ENCODE peak calls at places on chromosome 22, in eight cellular contexts. T is Right ventricle myocardium superior, K is NCI-H1105 treated with DMSO at 0.1 percent for 48 hours, C is gastrocnemius medialis, L is KG1, S is RWPE1, J is suprapubic skin, V is psoas muscle. F is an unnamed sample.

GRCh38 chr22:23833017-23833795 is 5.6 kb downstream of the DERL3 start:
- DNase-seq in V (no peak), T (peak; percentile 42), J (peak; percentile 69), C (no peak), L (no peak), K (no peak), S (no peak), F (no peak)

GRCh38 chr22:37639070-37639760 is at the start of gene SH3BP1:
- DNase-seq in J (no peak), V (peak; percentile 62), K (peak; percentile 18), S (no peak), L (peak; percentile 44), T (peak; percentile 80), C (no peak), F (peak; percentile 49)

GRCh38 chr22:31343235-31344191 is 2.6 kb downstream of the PATZ1 start:
- DNase-seq in J (no peak), C (no peak), K (peak; percentile 84), S (peak; percentile 33), L (peak; percentile 25), V (no peak), T (no peak), F (peak; percentile 80)

GRCh38 chr22:20852076-20852475 is 6.5 kb downstream of the PI4KA start:
- DNase-seq in S (no peak), T (no peak), K (no peak), L (no peak), V (no peak), J (no peak), C (no peak), F (no peak)

GRCh38 chr22:46069518-46070214 is 80.7 kb upstream of the PPARA start:
- DNase-seq in S (peak; percentile 64), V (peak; percentile 91), L (peak; percentile 83), J (peak; percentile 94), C (peak; percentile 82), K (peak; percentile 96), T (peak; percentile 90), F (peak; percentile 96)

GRCh38 chr22:46936378-46936916 is 174.0 kb downstream of the TBC1D22A start:
- DNase-seq in C (no peak), T (no peak), L (no peak), K (peak; percentile 69), S (no peak), J (peak; percentile 71), V (peak; percentile 43), F (no peak)

GRCh38 chr22:39943366-39943765 is 16.8 kb upstream of the TMA7B start:
- DNase-seq in K (no peak), J (no peak), C (no peak), T (no peak), S (no peak), L (no peak), V (no peak), F (no peak)

GRCh38 chr22:37848587-37849088 is 581 bp upstream of the EIF3L start:
- DNase-seq in L (no peak), K (no peak), T (peak; percentile 15), J (no peak), S (peak; percentile 31), V (no peak), C (no peak), F (peak; percentile 53)

GRCh38 chr22:42284643-42285181 is 14.3 kb upstream of the TCF20 start:
- DNase-seq in C (no peak), V (no peak), K (no peak), S (no peak), L (no peak), T (peak; percentile 32), J (no peak), F (no peak)

GRCh38 chr22:46583571-46583970 is 36.6 kb upstream of the GRAMD4 start:
- DNase-seq in J (no peak), V (no peak), L (no peak), K (no peak), S (no peak), T (no peak), C (no peak), F (no peak)

GRCh38 chr22:33811686-33812085 is 108.6 kb downstream of the LARGE1 start:
- DNase-seq in S (no peak), L (no peak), K (no peak), V (peak; percentile 57), T (peak; percentile 64), J (peak; percentile 84), C (no peak), F (no peak)

GRCh38 chr22:41398921-41399320 is 17.2 kb downstream of the TEF start:
- DNase-seq in J (no peak), V (no peak), K (no peak), C (no peak), L (no peak), S (no peak), T (no peak), F (no peak)

GRCh38 chr22:23751441-23751996 is 607 bp upstream of the ZNF70 start:
- DNase-seq in K (peak; percentile 45), T (no peak), L (no peak), J (no peak), C (no peak), S (peak; percentile 25), V (peak; percentile 47), F (no peak)

GRCh38 chr22:30940655-30941362 is 27.8 kb downstream of the MORC2 start:
- DNase-seq in J (no peak), C (no peak), V (no peak), S (no peak), K (no peak), T (no peak), L (no peak), F (no peak)

GRCh38 chr22:20013382-20013871 is 3.2 kb downstream of the ARVCF start:
- DNase-seq in J (no peak), S (no peak), K (peak; percentile 4), V (peak; percentile 66), C (peak; percentile 35), L (no peak), T (peak; percentile 81), F (peak; percentile 51)

GRCh38 chr22:32987081-32987631 is 71.0 kb downstream of the SYN3 start:
- DNase-seq in S (peak; percentile 44), L (no peak), T (no peak), V (no peak), K (no peak), J (no peak), C (no peak), F (peak; percentile 93)

GRCh38 chr22:44318751-44319150 is 6.0 kb upstream of the SHISAL1 start:
- DNase-seq in C (no peak), L (no peak), V (no peak), J (no peak), K (no peak), T (peak; percentile 21), S (no peak), F (no peak)

GRCh38 chr22:19368876-19369275 is 62.7 kb downstream of the HIRA start:
- DNase-seq in V (no peak), T (no peak), K (no peak), J (no peak), C (no peak), S (no peak), L (no peak), F (no peak)

GRCh38 chr22:26690654-26691376 is 33.4 kb downstream of the MIAT start:
- DNase-seq in S (no peak), K (no peak), C (no peak), T (no peak), L (no peak), V (no peak), J (no peak), F (no peak)

GRCh38 chr22:46018859-46019258 is 41.9 kb upstream of the WNT7B start:
- DNase-seq in J (no peak), C (no peak), S (no peak), T (no peak), V (no peak), K (no peak), L (no peak), F (peak; percentile 39)

GRCh38 chr22:37113757-37114156 is 4.2 kb upstream of the TMPRSS6 start:
- DNase-seq in J (no peak), C (no peak), V (no peak), S (no peak), K (no peak), L (no peak), T (no peak), F (no peak)

GRCh38 chr22:38291201-38291777 is 18.5 kb upstream of the TMEM184B start:
- DNase-seq in T (no peak), C (no peak), L (no peak), V (no peak), K (no peak), J (no peak), S (no peak), F (no peak)

GRCh38 chr22:39355080-39355479 is 5.3 kb downstream of the SYNGR1 start:
- DNase-seq in T (no peak), L (no peak), S (no peak), C (no peak), V (no peak), J (no peak), K (no peak), F (no peak)

GRCh38 chr22:47136050-47136449 is 373.6 kb downstream of the TBC1D22A start:
- DNase-seq in C (no peak), V (no peak), T (no peak), S (no peak), J (no peak), K (no peak), L (no peak), F (no peak)

GRCh38 chr22:49825436-49825835 is 2.2 kb downstream of the BRD1 start:
- DNase-seq in V (no peak), K (no peak), L (no peak), T (no peak), S (no peak), J (no peak), C (no peak), F (peak; percentile 34)

GRCh38 chr22:45834241-45834640 is 142.7 kb downstream of the WNT7B start:
- DNase-seq in J (no peak), S (no peak), K (peak; percentile 61), V (no peak), T (no peak), L (no peak), C (no peak), F (no peak)

GRCh38 chr22:37304595-37305343 is 22.5 kb downstream of the CYTH4 start:
- DNase-seq in S (no peak), C (no peak), L (no peak), J (no peak), V (no peak), K (no peak), T (no peak), F (peak; percentile 40)

GRCh38 chr22:37601540-37602442 is 6.8 kb upstream of the GGA1 start:
- DNase-seq in J (no peak), S (peak; percentile 30), V (no peak), C (no peak), T (no peak), K (no peak), L (no peak), F (peak; percentile 85)

GRCh38 chr22:44786136-44786535 is 33.8 kb downstream of the ARHGAP8 start:
- DNase-seq in J (no peak), T (no peak), L (no peak), V (no peak), C (no peak), S (no peak), K (no peak), F (no peak)

GRCh38 chr22:25488244-25489020 is 76.0 kb upstream of the GRK3 start:
- DNase-seq in C (peak; percentile 10), K (peak; percentile 41), T (peak; percentile 73), J (no peak), S (peak; percentile 20), V (peak; percentile 55), L (no peak), F (peak; percentile 53)

F was measured in epithelial cell of esophagus.